ENCODE peak calls at places on chromosomes 12 and 14, in four cellular contexts. One of them, this sample, is unnamed.

GRCh38 chr12:64938179-64938578 is 113.7 kb downstream of the TBC1D30 start:
- DNase-seq in HepG2: no peak
- DNase-seq in A549: no peak
- DNase-seq in K562: no peak
- DNase-seq in this sample: no peak

GRCh38 chr12:113271853-113272561 is 50.7 kb downstream of the TPCN1 start:
- DNase-seq in HepG2: peak; percentile 74
- DNase-seq in A549: no peak
- DNase-seq in K562: peak; percentile 62
- DNase-seq in this sample: no peak

GRCh38 chr14:45664668-45665356 is 411.8 kb upstream of the MIS18BP1 start:
- DNase-seq in HepG2: no peak
- DNase-seq in A549: no peak
- DNase-seq in K562: no peak
- DNase-seq in this sample: peak; percentile 70

GRCh38 chr12:111150894-111151293 is 218.0 kb downstream of the PHETA1 start:
- DNase-seq in HepG2: no peak
- DNase-seq in A549: no peak
- DNase-seq in K562: no peak
- DNase-seq in this sample: no peak

GRCh38 chr14:99189201-99189801 is 82.7 kb downstream of the BCL11B start:
- DNase-seq in HepG2: no peak
- DNase-seq in A549: no peak
- DNase-seq in K562: no peak
- DNase-seq in this sample: no peak

GRCh38 chr12:2691001-2691339 is 103.8 kb upstream of the FKBP4 start:
- DNase-seq in HepG2: no peak
- DNase-seq in A549: no peak
- DNase-seq in K562: no peak
- DNase-seq in this sample: no peak

GRCh38 chr12:28498850-28499249 is 308.6 kb downstream of the CCDC91 start:
- DNase-seq in HepG2: no peak
- DNase-seq in A549: no peak
- DNase-seq in K562: no peak
- DNase-seq in this sample: no peak

GRCh38 chr12:116837082-116837481 is 44.2 kb downstream of the HRK start:
- DNase-seq in HepG2: no peak
- DNase-seq in A549: no peak
- DNase-seq in K562: no peak
- DNase-seq in this sample: no peak

GRCh38 chr12:100187068-100187467 is 13.5 kb upstream of the ACTR6 start:
- DNase-seq in HepG2: no peak
- DNase-seq in A549: no peak
- DNase-seq in K562: no peak
- DNase-seq in this sample: no peak

GRCh38 chr12:111692575-111693210 is 6.8 kb downstream of the ACAD10 start:
- DNase-seq in HepG2: no peak
- DNase-seq in A549: peak; percentile 68
- DNase-seq in K562: peak; percentile 60
- DNase-seq in this sample: no peak

GRCh38 chr14:64292197-64292596 is 2.0 kb downstream of the ESR2 start:
- DNase-seq in HepG2: no peak
- DNase-seq in A549: no peak
- DNase-seq in K562: no peak
- DNase-seq in this sample: no peak

GRCh38 chr12:62256408-62257079 is 3.7 kb upstream of the USP15 start:
- DNase-seq in HepG2: no peak
- DNase-seq in A549: no peak
- DNase-seq in K562: peak; percentile 63
- DNase-seq in this sample: no peak

GRCh38 chr14:54570651-54571415 is 3.9 kb downstream of the SAMD4A start:
- DNase-seq in HepG2: no peak
- DNase-seq in A549: no peak
- DNase-seq in K562: no peak
- DNase-seq in this sample: no peak

GRCh38 chr12:9721394-9722092 is 11.4 kb downstream of the CLECL1 start:
- DNase-seq in HepG2: peak; percentile 15
- DNase-seq in A549: peak; percentile 71
- DNase-seq in K562: no peak
- DNase-seq in this sample: no peak

GRCh38 chr12:105214141-105214540 is 21.8 kb downstream of the APPL2 start:
- DNase-seq in HepG2: no peak
- DNase-seq in A549: no peak
- DNase-seq in K562: no peak
- DNase-seq in this sample: no peak

GRCh38 chr14:74237441-74237840 is 1.8 kb upstream of the VSX2 start:
- DNase-seq in HepG2: no peak
- DNase-seq in A549: no peak
- DNase-seq in K562: no peak
- DNase-seq in this sample: no peak

GRCh38 chr14:78227466-78228077 is 57.4 kb downstream of the NRXN3 start:
- DNase-seq in HepG2: no peak
- DNase-seq in A549: no peak
- DNase-seq in K562: peak; percentile 11
- DNase-seq in this sample: no peak

GRCh38 chr12:5186715-5187114 is 143.0 kb downstream of the KCNA5 start:
- DNase-seq in HepG2: no peak
- DNase-seq in A549: no peak
- DNase-seq in K562: no peak
- DNase-seq in this sample: no peak

GRCh38 chr12:14769837-14770494 is 33.3 kb downstream of the WBP11 start:
- DNase-seq in HepG2: peak; percentile 83
- DNase-seq in A549: peak; percentile 69
- DNase-seq in K562: no peak
- DNase-seq in this sample: peak; percentile 61

GRCh38 chr12:55072093-55072492 is 52.3 kb downstream of the NEUROD4 start:
- DNase-seq in HepG2: peak; percentile 23
- DNase-seq in A549: peak; percentile 7
- DNase-seq in K562: peak; percentile 38
- DNase-seq in this sample: no peak

GRCh38 chr12:51118706-51119105 is 35.3 kb upstream of the CSRNP2 start:
- DNase-seq in HepG2: no peak
- DNase-seq in A549: no peak
- DNase-seq in K562: no peak
- DNase-seq in this sample: no peak

GRCh38 chr14:89621791-89622638 is 205.0 kb upstream of the FOXN3 start:
- DNase-seq in HepG2: peak; percentile 30
- DNase-seq in A549: no peak
- DNase-seq in K562: no peak
- DNase-seq in this sample: no peak

GRCh38 chr14:105537580-105538474 is 11.4 kb downstream of the TMEM121 start:
- DNase-seq in HepG2: no peak
- DNase-seq in A549: peak; percentile 77
- DNase-seq in K562: peak; percentile 60
- DNase-seq in this sample: peak; percentile 86

GRCh38 chr14:96502621-96503251 is 554 bp downstream of the PAPOLA start:
- DNase-seq in HepG2: peak; percentile 26
- DNase-seq in A549: peak; percentile 51
- DNase-seq in K562: peak; percentile 57
- DNase-seq in this sample: peak; percentile 64

GRCh38 chr14:89747146-89747545 is 207.4 kb downstream of the EFCAB11 start:
- DNase-seq in HepG2: no peak
- DNase-seq in A549: no peak
- DNase-seq in K562: no peak
- DNase-seq in this sample: no peak

GRCh38 chr12:96425321-96425720 is 25.1 kb upstream of the CDK17 start:
- DNase-seq in HepG2: no peak
- DNase-seq in A549: no peak
- DNase-seq in K562: no peak
- DNase-seq in this sample: no peak

GRCh38 chr14:42855159-42855558 is 1248.5 kb downstream of the LRFN5 start:
- DNase-seq in HepG2: no peak
- DNase-seq in A549: no peak
- DNase-seq in K562: no peak
- DNase-seq in this sample: no peak

GRCh38 chr14:70655110-70655826 is 13.6 kb downstream of the TTC9 start:
- DNase-seq in HepG2: no peak
- DNase-seq in A549: no peak
- DNase-seq in K562: no peak
- DNase-seq in this sample: no peak

GRCh38 chr14:60945984-60946383 is 34.9 kb downstream of the TRMT5 start:
- DNase-seq in HepG2: no peak
- DNase-seq in A549: no peak
- DNase-seq in K562: no peak
- DNase-seq in this sample: no peak

GRCh38 chr14:92486881-92487280 is 26.7 kb upstream of the RIN3 start:
- DNase-seq in HepG2: no peak
- DNase-seq in A549: no peak
- DNase-seq in K562: no peak
- DNase-seq in this sample: no peak

DNA sequence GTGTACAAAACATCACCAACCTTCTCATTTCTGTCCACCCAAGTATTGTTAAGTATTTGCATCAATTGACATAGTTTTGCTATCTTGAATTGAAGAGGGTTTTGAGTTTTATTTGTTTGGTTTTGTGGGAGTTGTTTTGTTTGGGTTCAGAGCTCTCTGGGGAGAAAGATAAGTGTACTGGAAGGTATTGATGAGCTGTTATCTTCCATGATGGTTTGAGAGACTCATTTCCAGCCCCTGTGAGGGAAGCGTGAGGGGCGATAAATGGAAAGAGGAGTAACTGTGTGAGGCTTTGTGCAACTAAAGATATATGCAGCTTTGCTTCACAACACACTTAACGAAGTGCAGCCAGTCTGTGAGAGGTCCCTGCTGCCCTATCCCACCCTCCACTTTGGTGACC is 15.7 kb upstream of the CIPC start:
- DNase-seq in HepG2: no peak
- DNase-seq in A549: no peak
- DNase-seq in K562: peak; percentile 51
- DNase-seq in this sample: no peak
- TF ChIP-seq HDAC2 in HepG2: no peak
- TF ChIP-seq HDAC2 in A549: no peak
- TF ChIP-seq HDAC2 in K562: no peak
- TF ChIP-seq HDAC2 in this sample: no peak

GRCh38 chr12:77594386-77594785 is 236.3 kb upstream of the NAV3 start:
- DNase-seq in HepG2: no peak
- DNase-seq in A549: no peak
- DNase-seq in K562: no peak
- DNase-seq in this sample: no peak
- TF ChIP-seq HDAC2 in HepG2: no peak
- TF ChIP-seq HDAC2 in A549: no peak
- TF ChIP-seq HDAC2 in K562: no peak
- TF ChIP-seq HDAC2 in this sample: no peak

DNA sequence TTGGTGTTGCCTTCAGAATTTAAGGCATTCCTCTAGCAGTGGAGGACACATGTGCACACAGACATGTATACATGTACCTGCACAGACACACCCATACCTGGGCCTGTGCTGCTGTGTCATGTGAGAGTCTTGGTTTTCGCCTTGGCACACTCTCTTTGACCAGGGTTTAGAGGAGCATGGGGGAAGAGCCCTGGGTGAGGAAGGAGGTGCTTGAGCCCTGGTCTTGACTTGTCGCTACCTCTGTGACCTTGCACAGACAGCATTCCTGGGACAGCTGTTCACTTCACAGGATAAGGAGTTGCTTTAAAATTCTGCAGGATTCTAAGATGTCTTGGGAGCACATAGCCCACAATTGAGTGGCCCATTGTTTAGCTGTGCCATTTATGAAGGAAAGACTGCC is 94.7 kb downstream of the DDX51 start:
- DNase-seq in HepG2: no peak
- DNase-seq in A549: no peak
- DNase-seq in K562: no peak
- DNase-seq in this sample: no peak
- TF ChIP-seq HDAC2 in HepG2: no peak
- TF ChIP-seq HDAC2 in A549: no peak
- TF ChIP-seq HDAC2 in K562: no peak
- TF ChIP-seq HDAC2 in this sample: no peak

GRCh38 chr12:93699271-93700141 is 22.3 kb downstream of the CRADD start:
- DNase-seq in HepG2: peak; percentile 71
- DNase-seq in A549: no peak
- DNase-seq in K562: no peak
- DNase-seq in this sample: no peak
- TF ChIP-seq HDAC2 in HepG2: no peak
- TF ChIP-seq HDAC2 in A549: no peak
- TF ChIP-seq HDAC2 in K562: no peak
- TF ChIP-seq HDAC2 in this sample: peak; percentile 18

DNA sequence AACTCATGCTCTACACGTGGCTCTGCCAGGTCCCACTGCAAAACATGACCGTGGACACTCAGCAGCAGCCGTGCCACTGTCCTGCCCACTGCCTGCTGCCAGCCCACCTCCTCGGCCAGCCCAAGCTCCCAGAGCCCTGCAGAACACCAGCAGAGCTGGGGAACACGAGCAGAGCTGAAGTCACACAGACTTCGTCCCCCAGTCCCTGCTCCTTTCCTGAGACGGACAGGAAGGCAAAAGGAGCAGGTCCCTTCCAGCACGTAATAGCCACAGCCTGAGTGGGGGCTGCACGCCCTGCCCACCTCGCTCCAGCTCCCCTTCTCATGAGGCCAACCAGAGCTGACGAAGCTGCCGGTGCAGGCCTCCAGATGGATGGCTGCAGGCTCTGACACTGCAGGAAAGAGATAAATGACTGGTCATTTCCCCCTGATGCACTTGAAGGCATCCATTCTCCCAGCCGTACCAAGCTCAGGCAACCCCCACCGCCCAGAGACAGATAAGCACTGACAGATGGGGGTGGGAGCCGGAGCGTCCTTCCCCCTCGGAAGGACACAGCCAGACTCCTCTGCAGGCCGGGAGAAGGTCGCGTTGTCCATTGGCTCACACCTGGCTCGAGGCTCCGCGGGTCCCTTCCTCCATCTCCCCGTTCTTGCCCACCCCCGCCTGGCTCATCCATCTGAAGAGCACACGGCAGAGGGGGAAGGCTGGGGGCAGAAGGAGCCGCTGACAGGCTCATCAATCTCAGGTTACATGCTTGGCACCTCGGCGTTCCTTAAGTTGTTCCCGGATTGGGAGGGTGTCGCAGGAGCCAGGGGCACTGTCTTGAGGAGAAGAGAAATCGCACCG is 151.8 kb downstream of the DPF3 start:
- DNase-seq in HepG2: no peak
- DNase-seq in A549: no peak
- DNase-seq in K562: peak; percentile 85
- DNase-seq in this sample: peak; percentile 43
- TF ChIP-seq HDAC2 in HepG2: no peak
- TF ChIP-seq HDAC2 in A549: no peak
- TF ChIP-seq HDAC2 in K562: peak; percentile 64
- TF ChIP-seq HDAC2 in this sample: no peak

GRCh38 chr14:104221071-104221625 is 82.8 kb downstream of the KIF26A start:
- DNase-seq in HepG2: no peak
- DNase-seq in A549: no peak
- DNase-seq in K562: no peak
- DNase-seq in this sample: no peak
- TF ChIP-seq HDAC2 in HepG2: no peak
- TF ChIP-seq HDAC2 in A549: no peak
- TF ChIP-seq HDAC2 in K562: no peak
- TF ChIP-seq HDAC2 in this sample: no peak

DNA sequence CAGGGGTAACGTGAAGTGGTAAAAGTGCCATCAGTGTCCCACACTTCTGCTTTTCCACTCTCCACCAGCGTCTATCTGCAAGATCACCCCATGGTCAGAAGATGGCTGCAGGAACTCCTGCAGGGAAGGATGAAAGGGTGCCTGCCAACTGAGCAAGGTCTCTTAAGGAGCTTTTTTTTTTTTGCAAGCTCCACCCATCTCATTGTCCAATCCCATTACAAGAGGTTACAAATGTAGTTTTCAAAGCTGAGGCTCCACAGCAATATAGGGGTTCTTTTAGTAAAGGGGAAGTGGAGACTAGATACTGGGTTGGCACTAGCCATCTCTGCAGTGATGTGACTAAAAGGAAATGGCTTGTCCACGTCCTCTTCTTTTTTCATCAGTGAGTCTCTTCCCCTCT is 5.9 kb upstream of the BHLHE41 start:
- DNase-seq in HepG2: no peak
- DNase-seq in A549: no peak
- DNase-seq in K562: no peak
- DNase-seq in this sample: no peak
- TF ChIP-seq HDAC2 in HepG2: no peak
- TF ChIP-seq HDAC2 in A549: no peak
- TF ChIP-seq HDAC2 in K562: no peak
- TF ChIP-seq HDAC2 in this sample: no peak